ENCODE peak calls at places on chromosome 7, in six cellular contexts. A is MCF 10A, B is heart right ventricle, Z is GM13977, V is right atrium auricular region, M is A549. X is an unnamed sample.
A peak's percentile ranks its signal among the peaks of the same experiment; 100 is the strongest.

GRCh38 chr7:43553999-43554398 is 28.9 kb upstream of the STK17A start:
- DNase-seq in A (peak; percentile 84), B (peak; percentile 20), Z (no peak), V (no peak), M (no peak), X (peak; percentile 11)

GRCh38 chr7:151827620-151828019 is 49.3 kb downstream of the PRKAG2 start:
- DNase-seq in A (no peak), B (no peak), Z (no peak), V (no peak), M (no peak), X (no peak)

GRCh38 chr7:125118444-125118843 is 188.8 kb upstream of the POT1 start:
- DNase-seq in A (peak; percentile 14), B (no peak), Z (no peak), V (no peak), M (no peak), X (no peak)

GRCh38 chr7:56051053-56051338 is 248 bp downstream of the PSPH start:
- DNase-seq in A (no peak), B (no peak), Z (no peak), V (no peak), M (no peak), X (no peak)

GRCh38 chr7:132028144-132028920 is 471.9 kb upstream of the PODXL start:
- DNase-seq in A (peak; percentile 60), B (no peak), Z (no peak), V (no peak), M (no peak), X (no peak)

GRCh38 chr7:127809285-127809702 is 157.3 kb downstream of the SND1 start:
- DNase-seq in A (peak; percentile 71), B (no peak), Z (no peak), V (no peak), M (no peak), X (no peak)

GRCh38 chr7:155882596-155882995 is 70.3 kb upstream of the SHH start:
- DNase-seq in A (peak; percentile 42), B (no peak), Z (no peak), V (no peak), M (peak; percentile 81), X (no peak)

GRCh38 chr7:46847126-46847525 is 734.8 kb downstream of the TNS3 start:
- DNase-seq in A (no peak), B (no peak), Z (no peak), V (no peak), M (no peak), X (no peak)

GRCh38 chr7:14191686-14192098 is 202.2 kb upstream of the ETV1 start:
- DNase-seq in A (peak; percentile 34), B (no peak), Z (no peak), V (no peak), M (no peak), X (no peak)

GRCh38 chr7:157907091-157907490 is 570.3 kb downstream of the DNAJB6 start:
- DNase-seq in A (no peak), B (no peak), Z (no peak), V (no peak), M (no peak), X (no peak)

GRCh38 chr7:2079332-2080068 is 153.2 kb downstream of the MAD1L1 start:
- DNase-seq in A (no peak), B (no peak), Z (no peak), V (no peak), M (no peak), X (no peak)

GRCh38 chr7:150737265-150738055 is at the start of gene GIMAP5:
- DNase-seq in A (no peak), B (no peak), Z (no peak), V (no peak), M (no peak), X (peak; percentile 70)

GRCh38 chr7:47453093-47454056 is 128.5 kb downstream of the TNS3 start:
- DNase-seq in A (peak; percentile 79), B (peak; percentile 43), Z (no peak), V (peak; percentile 91), M (no peak), X (no peak)

GRCh38 chr7:91235211-91235832 is 28.9 kb upstream of the FZD1 start:
- DNase-seq in A (no peak), B (no peak), Z (no peak), V (no peak), M (no peak), X (no peak)

GRCh38 chr7:92797693-92798092 is 38.7 kb downstream of the CDK6 start:
- DNase-seq in A (peak; percentile 49), B (peak; percentile 48), Z (no peak), V (no peak), M (peak; percentile 45), X (peak; percentile 37)
- TF ChIP-seq CTCF in A (no peak), B (no peak), Z (no peak), V (no peak), M (no peak), X (no peak)

DNA sequence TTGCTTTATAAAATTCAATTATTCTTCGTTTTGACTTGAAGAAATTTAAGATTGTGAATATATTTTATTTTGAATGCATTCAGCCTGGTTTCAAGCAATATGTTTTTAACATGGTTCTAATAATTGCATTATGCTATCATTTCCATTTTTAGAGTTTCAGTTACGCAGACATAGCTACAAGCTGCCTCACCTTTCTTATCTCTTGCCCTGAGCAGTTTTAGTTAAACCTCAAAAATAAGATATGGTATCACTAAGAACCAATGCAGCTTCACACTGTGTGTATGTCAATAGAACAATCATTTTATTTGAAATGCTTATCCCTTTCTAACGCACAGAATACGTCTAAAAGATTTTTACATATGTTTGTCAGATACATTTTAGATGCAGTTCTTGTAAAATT is 632.6 kb upstream of the KCND2 start:
- DNase-seq in A (no peak), B (no peak), Z (no peak), V (no peak), M (no peak), X (no peak)
- TF ChIP-seq CTCF in A (no peak), B (no peak), Z (no peak), V (no peak), M (no peak), X (no peak)

GRCh38 chr7:18903676-18904075 is 213.8 kb downstream of the TWIST1 start:
- DNase-seq in A (no peak), B (no peak), Z (no peak), V (no peak), M (no peak), X (no peak)

GRCh38 chr7:18901881-18902280 is 215.6 kb downstream of the TWIST1 start:
- DNase-seq in A (no peak), B (no peak), Z (no peak), V (no peak), M (no peak), X (no peak)

GRCh38 chr7:18902892-18903291 is 214.5 kb downstream of the TWIST1 start:
- DNase-seq in A (no peak), B (no peak), Z (no peak), V (no peak), M (no peak), X (no peak)

GRCh38 chr7:18901351-18901750 is 216.1 kb downstream of the TWIST1 start:
- DNase-seq in A (no peak), B (no peak), Z (no peak), V (no peak), M (no peak), X (no peak)

GRCh38 chr7:18906901-18907300 is 210.5 kb downstream of the TWIST1 start:
- DNase-seq in A (no peak), B (no peak), Z (no peak), V (no peak), M (no peak), X (no peak)
- TF ChIP-seq CTCF in A (no peak), B (no peak), Z (no peak), V (no peak), M (no peak), X (no peak)

DNA sequence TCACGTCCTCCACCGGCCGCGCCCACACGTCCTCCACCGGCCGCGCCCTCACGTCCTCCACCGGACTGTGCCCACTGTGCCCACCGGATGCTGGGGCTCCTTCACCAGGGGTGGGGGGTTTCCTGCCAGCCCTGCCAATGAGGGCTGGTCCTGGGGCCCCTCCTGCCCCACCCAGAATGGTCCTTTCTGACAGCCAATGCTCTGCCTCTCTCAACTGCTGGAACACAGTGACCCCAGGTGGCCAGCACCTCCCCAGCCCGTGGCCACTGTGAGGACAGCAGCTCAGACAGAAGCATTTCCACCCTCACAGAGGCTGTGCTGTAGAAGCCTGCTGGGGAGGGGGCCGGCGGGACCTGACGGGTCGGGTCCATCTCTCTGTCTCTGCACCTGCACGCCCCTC is 90.1 kb upstream of the DNAAF5 start:
- DNase-seq in A (peak; percentile 10), B (peak; percentile 26), Z (peak; percentile 68), V (no peak), M (peak; percentile 85), X (peak; percentile 54)
- TF ChIP-seq CTCF in A (no peak), B (peak; percentile 56), Z (peak; percentile 49), V (no peak), M (peak; percentile 86), X (no peak)